ENCODE peak calls at places on chromosomes 2 and 18, in five cellular contexts. M is stimulated activated CD4-positive, alpha-beta T cell treated with anti-CD3 and anti-CD28 coated beads, TNF-alpha, amount 100 ng/mL, for 24 hours; A is pancreas; K is OCI-M1; O is GM19239. T is an unnamed sample.
A peak's percentile ranks its signal among the peaks of the same experiment; 100 is the strongest.

GRCh38 chr18:40375811-40376210 is 1579.2 kb upstream of the PIK3C3 start:
- DNase-seq in M (no peak), A (no peak), K (no peak), O (no peak), T (no peak)

GRCh38 chr2:7943446-7943845 is 738.4 kb upstream of the ID2 start:
- DNase-seq in M (no peak), A (no peak), K (no peak), O (no peak), T (no peak)

GRCh38 chr2:13481201-13481600 is 764.5 kb downstream of the TRIB2 start:
- DNase-seq in M (no peak), A (no peak), K (peak; percentile 4), O (no peak), T (no peak)

GRCh38 chr18:56563568-56563967 is 74.8 kb downstream of the TXNL1 start:
- DNase-seq in M (no peak), A (no peak), K (peak; percentile 49), O (no peak), T (no peak)

GRCh38 chr2:206800501-206801416 is 35.4 kb downstream of the FASTKD2 start:
- DNase-seq in M (peak; percentile 16), A (no peak), K (peak; percentile 83), O (peak; percentile 16), T (peak; percentile 78)

GRCh38 chr2:76247006-76247405 is 536.3 kb upstream of the GCFC2 start:
- DNase-seq in M (no peak), A (no peak), K (no peak), O (no peak), T (no peak)

GRCh38 chr2:203437516-203437915 is 97.6 kb downstream of the RAPH1 start:
- DNase-seq in M (no peak), A (no peak), K (no peak), O (no peak), T (no peak)

GRCh38 chr18:26482567-26482966 is 65.8 kb downstream of the KCTD1 start:
- DNase-seq in M (no peak), A (no peak), K (no peak), O (no peak), T (peak; percentile 30)

T was measured in NT2/D1.